ENCODE peak calls at places on chromosomes 13 and 19, in six cellular contexts. B, C, N, K, S and I are unnamed samples.

GRCh38 chr13:38147050-38147449 is 202.6 kb upstream of the UFM1 start:
- DNase-seq in K (no peak), N (no peak), B (no peak), C (no peak), S (no peak), I (no peak)

GRCh38 chr19:54480048-54480447 is 7.0 kb upstream of the CDC42EP5 start:
- DNase-seq in K (no peak), B (no peak), S (no peak), N (no peak), C (no peak), I (no peak)

GRCh38 chr13:99154064-99154463 is 46.6 kb upstream of the UBAC2 start:
- DNase-seq in K (no peak), N (no peak), C (no peak), B (no peak), S (no peak), I (no peak)

GRCh38 chr13:97496511-97496910 is 62.5 kb downstream of the RAP2A start:
- DNase-seq in C (no peak), K (no peak), N (no peak), B (no peak), S (no peak), I (no peak)

GRCh38 chr13:80873589-80873988 is 532.7 kb upstream of the SPRY2 start:
- DNase-seq in K (no peak), C (no peak), S (no peak), N (no peak), B (no peak), I (no peak)

GRCh38 chr13:67238277-67238859 is 8.2 kb upstream of the PCDH9 start:
- DNase-seq in K (no peak), B (no peak), N (peak), S (no peak), C (no peak), I (no peak)

GRCh38 chr19:48415395-48415794 is 21.9 kb downstream of the GRIN2D start:
- DNase-seq in C (no peak), S (no peak), N (peak), K (peak), B (peak), I (peak)

GRCh38 chr13:73939603-73940002 is 194.6 kb downstream of the KLF12 start:
- DNase-seq in B (no peak), S (no peak), K (no peak), C (no peak), N (no peak), I (no peak)

GRCh38 chr13:102033316-102033715 is 368.5 kb downstream of the FGF14 start:
- DNase-seq in N (no peak), B (no peak), C (no peak), K (no peak), S (no peak), I (no peak)

GRCh38 chr19:28067882-28068281 is 1145.1 kb downstream of the UQCRFS1 start:
- DNase-seq in N (no peak), K (no peak), B (no peak), C (no peak), S (no peak), I (no peak)

GRCh38 chr13:65725001-65725400 is 1505.1 kb downstream of the PCDH9 start:
- DNase-seq in B (no peak), C (no peak), K (no peak), S (no peak), N (peak), I (no peak)

GRCh38 chr13:23067129-23067528 is 113.7 kb upstream of the SGCG start:
- DNase-seq in S (no peak), N (no peak), K (no peak), B (no peak), C (no peak), I (no peak)

GRCh38 chr13:65606622-65607021 is 1623.5 kb downstream of the PCDH9 start:
- DNase-seq in S (no peak), N (peak), B (no peak), C (no peak), K (no peak), I (no peak)

GRCh38 chr13:60090579-60090978 is 73.1 kb downstream of the DIAPH3 start:
- DNase-seq in C (no peak), K (no peak), N (peak), S (no peak), B (no peak), I (no peak)

GRCh38 chr13:75803982-75804381 is 167.9 kb downstream of the LMO7 start:
- DNase-seq in K (no peak), N (no peak), B (no peak), C (no peak), S (no peak), I (no peak)

GRCh38 chr13:101695870-101696516 is 243.5 kb downstream of the ITGBL1 start:
- DNase-seq in N (no peak), K (peak), B (no peak), C (no peak), S (no peak), I (no peak)

GRCh38 chr13:77300176-77301141 is 26.4 kb downstream of the MYCBP2 start:
- DNase-seq in K (no peak), C (peak), S (no peak), B (no peak), N (peak), I (no peak)

GRCh38 chr13:67771106-67771505 is 541.0 kb upstream of the PCDH9 start:
- DNase-seq in C (no peak), S (no peak), K (no peak), B (no peak), N (no peak), I (no peak)

GRCh38 chr13:42211704-42212103 is 60.2 kb upstream of the AKAP11 start:
- DNase-seq in C (no peak), S (no peak), B (no peak), K (no peak), N (peak), I (no peak)

GRCh38 chr19:16571689-16572331 is 405 bp downstream of the SLC35E1 start:
- DNase-seq in S (no peak), B (no peak), K (no peak), C (no peak), N (peak), I (no peak)

GRCh38 chr13:49690133-49690989 is 925 bp downstream of the EBPL start:
- DNase-seq in B (no peak), K (peak), N (peak), S (no peak), C (peak), I (no peak)

GRCh38 chr13:23488442-23488841 is 54.9 kb upstream of the SACS start:
- DNase-seq in N (peak), C (no peak), K (no peak), B (peak), S (no peak), I (no peak)

GRCh38 chr13:102799544-102800144 is 725 bp downstream of the BIVM start:
- DNase-seq in N (peak), C (peak), K (no peak), B (no peak), S (no peak), I (no peak)

GRCh38 chr13:34942732-34943674 is 933 bp downstream of the NBEA start:
- DNase-seq in K (no peak), S (peak), N (no peak), C (peak), B (no peak), I (peak)

GRCh38 chr13:44575741-44576395 is at the start of gene TSC22D1:
- DNase-seq in S (peak), K (peak), B (no peak), C (peak), N (peak), I (no peak)

GRCh38 chr19:7224205-7224833 is 69.9 kb downstream of the INSR start:
- DNase-seq in S (peak), K (peak), C (no peak), B (peak), N (peak), I (no peak)

GRCh38 chr19:41626877-41627276 is at the start of gene CEACAM4:
- DNase-seq in S (no peak), C (no peak), N (no peak), B (no peak), K (peak), I (no peak)

GRCh38 chr19:55258476-55258827 is 365 bp downstream of the PPP6R1 start:
- DNase-seq in B (peak), K (no peak), S (no peak), C (no peak), N (no peak), I (no peak)

GRCh38 chr19:3366104-3366760 is at the start of gene NFIC:
- DNase-seq in S (peak), C (no peak), B (peak), N (peak), K (peak), I (peak)

GRCh38 chr19:55641376-55642152 is 762 bp downstream of the ZNF580 start:
- DNase-seq in K (no peak), B (no peak), S (no peak), C (peak), N (peak), I (no peak)

GRCh38 chr13:72692884-72693514 is 34.4 kb downstream of the MZT1 start:
- DNase-seq in S (no peak), K (no peak), B (no peak), C (no peak), N (no peak), I (no peak)

GRCh38 chr19:34459614-34460013 is 21.9 kb upstream of the WTIP start:
- DNase-seq in K (no peak), S (no peak), N (no peak), B (no peak), C (no peak), I (no peak)

GRCh38 chr19:34269968-34270621 is 15.7 kb downstream of the GARRE1 start:
- DNase-seq in C (no peak), K (peak), S (peak), B (peak), N (peak), I (no peak)

GRCh38 chr13:66974889-66975288 is 255.2 kb downstream of the PCDH9 start:
- DNase-seq in B (no peak), C (no peak), S (no peak), N (no peak), K (no peak), I (no peak)

GRCh38 chr13:54980651-54981050 is 1952.0 kb downstream of the OLFM4 start:
- DNase-seq in C (no peak), S (no peak), N (no peak), K (no peak), B (no peak), I (no peak)

GRCh38 chr13:97385854-97386253 is 48.1 kb upstream of the RAP2A start:
- DNase-seq in N (no peak), K (no peak), C (no peak), B (no peak), S (no peak), I (no peak)

GRCh38 chr13:52617070-52618060 is 24.9 kb upstream of the HNRNPA1L2 start:
- DNase-seq in N (peak), C (peak), S (peak), B (peak), K (peak), I (peak)
- TF ChIP-seq POLR2A in N (peak), C (peak), S (no peak), B (peak), K (no peak), I (no peak)

GRCh38 chr19:18647371-18647767 is 10.5 kb downstream of the KLHL26 start:
- DNase-seq in N (no peak), B (no peak), C (no peak), S (no peak), K (no peak), I (no peak)
- TF ChIP-seq CTCF in N (no peak), B (no peak), C (no peak), S (no peak), K (no peak), I (no peak)

GRCh38 chr19:8245869-8246835 is 37.0 kb downstream of the CERS4 start:
- DNase-seq in N (no peak), B (no peak), S (no peak), K (no peak), C (no peak), I (no peak)
- TF ChIP-seq POLR2A in N (no peak), B (no peak), S (no peak), K (no peak), C (no peak), I (no peak)

DNA sequence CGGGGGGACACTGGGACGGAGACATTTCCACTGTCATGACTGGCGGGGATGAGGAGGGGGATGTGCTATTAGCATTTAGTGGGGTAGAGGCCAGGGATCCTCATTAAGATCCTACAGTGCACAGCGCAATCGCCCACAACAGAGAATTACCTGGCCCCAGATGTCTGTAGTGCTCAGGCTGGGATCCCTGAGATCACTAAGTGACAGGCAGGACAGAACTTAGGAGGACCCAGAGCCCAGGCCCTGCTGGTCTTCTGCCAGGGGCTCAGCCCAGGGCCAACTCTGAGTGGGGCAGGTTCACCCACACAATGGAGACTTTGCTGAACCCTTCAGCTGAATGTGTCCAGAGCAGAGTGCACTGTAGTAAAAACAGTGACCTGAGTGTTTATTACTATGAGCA is 4.6 kb downstream of the RANBP3 start:
- DNase-seq in S (no peak), N (no peak), B (no peak), C (no peak), K (no peak), I (no peak)
- TF ChIP-seq CTCF in S (no peak), N (no peak), B (no peak), C (no peak), K (no peak), I (no peak)

GRCh38 chr19:51983361-51983760 is 3.3 kb downstream of the ZNF350 start:
- DNase-seq in K (no peak), S (no peak), N (no peak), C (no peak), B (no peak), I (no peak)

DNA sequence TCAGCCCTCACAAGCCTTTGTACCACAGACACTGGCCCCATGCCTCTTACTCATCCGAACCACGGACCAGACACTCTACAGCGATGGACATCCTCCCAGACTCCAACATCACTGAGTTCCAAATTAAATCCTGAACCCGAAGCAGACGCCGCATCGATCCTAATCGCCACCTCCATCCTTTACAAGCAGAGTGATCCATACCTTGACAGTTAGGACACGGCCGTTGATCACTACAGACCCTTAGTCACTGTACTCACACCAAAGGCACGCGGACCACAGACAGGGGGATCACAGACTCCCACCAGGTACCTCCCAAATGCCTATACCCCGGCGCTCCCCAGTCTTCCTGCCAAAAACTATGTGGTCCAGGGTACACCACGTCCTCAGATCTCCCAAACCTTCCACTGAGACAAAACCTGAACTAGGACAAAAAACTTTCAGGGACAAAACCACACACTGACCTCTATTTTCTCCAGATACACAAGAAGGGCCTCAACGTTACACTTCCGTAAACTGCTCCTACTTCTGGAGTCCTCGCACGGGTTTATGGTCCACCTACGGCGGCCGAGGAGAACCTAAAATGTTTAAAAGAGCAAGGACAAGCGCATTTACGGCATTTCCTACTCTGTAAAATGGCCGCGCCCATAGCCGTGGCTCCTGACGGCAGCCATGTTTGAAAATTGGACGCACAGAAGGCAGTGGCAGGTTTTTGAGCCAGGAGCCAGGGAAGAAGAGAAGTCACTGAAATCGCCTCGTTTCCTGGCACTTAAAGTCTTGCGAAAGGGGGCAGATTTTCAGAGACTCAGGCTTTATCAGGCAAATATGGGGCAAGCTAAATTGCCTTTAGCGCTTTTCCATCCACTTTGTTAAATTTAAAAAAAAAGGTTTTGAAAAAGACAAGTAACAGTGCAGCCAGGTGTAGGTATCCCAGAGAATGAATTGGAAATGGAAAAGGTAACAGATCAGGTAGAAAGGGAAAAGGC is at the start of gene ZNF350:
- DNase-seq in C (peak), K (peak), S (peak), B (peak), N (peak), I (peak)
- TF ChIP-seq POLR2A in C (no peak), K (peak), S (peak), B (no peak), N (peak), I (no peak)

GRCh38 chr19:39181500-39182173 is 15.1 kb upstream of the NCCRP1 start:
- DNase-seq in S (no peak), B (no peak), C (no peak), N (no peak), K (no peak), I (no peak)

GRCh38 chr19:39186391-39186790 is 10.4 kb upstream of the NCCRP1 start:
- DNase-seq in S (no peak), C (no peak), B (no peak), K (no peak), N (no peak), I (no peak)

GRCh38 chr19:39180749-39181148 is 16.0 kb upstream of the NCCRP1 start:
- DNase-seq in C (no peak), K (no peak), N (no peak), B (no peak), S (no peak), I (no peak)

GRCh38 chr19:39182174-39182505 is 14.6 kb upstream of the NCCRP1 start:
- DNase-seq in C (no peak), K (no peak), B (no peak), S (no peak), N (no peak), I (no peak)

GRCh38 chr19:39183100-39183499 is 13.7 kb upstream of the NCCRP1 start:
- DNase-seq in N (no peak), C (no peak), K (no peak), S (no peak), B (no peak), I (no peak)
- TF ChIP-seq CTCF in N (no peak), C (no peak), K (no peak), S (no peak), B (no peak), I (no peak)

GRCh38 chr13:93217701-93218100 is 8.9 kb upstream of the GPC6 start:
- DNase-seq in B (no peak), C (no peak), K (no peak), N (no peak), S (no peak), I (no peak)

GRCh38 chr13:93220073-93220472 is 6.5 kb upstream of the GPC6 start:
- DNase-seq in B (no peak), C (no peak), S (no peak), K (no peak), N (no peak), I (no peak)

GRCh38 chr13:93218583-93218982 is 8.0 kb upstream of the GPC6 start:
- DNase-seq in N (peak), S (no peak), B (no peak), K (no peak), C (no peak), I (no peak)

GRCh38 chr13:93216122-93216521 is 10.5 kb upstream of the GPC6 start:
- DNase-seq in S (no peak), K (no peak), N (no peak), B (no peak), C (no peak), I (no peak)
- TF ChIP-seq POLR2A in S (no peak), K (no peak), N (no peak), B (no peak), C (no peak), I (no peak)

GRCh38 chr19:51602189-51602854 is 27.9 kb downstream of the SIGLEC5 start:
- DNase-seq in K (no peak), B (no peak), S (no peak), N (no peak), C (no peak), I (no peak)
- TF ChIP-seq CTCF in K (no peak), B (no peak), S (no peak), N (no peak), C (no peak), I (no peak)

DNA sequence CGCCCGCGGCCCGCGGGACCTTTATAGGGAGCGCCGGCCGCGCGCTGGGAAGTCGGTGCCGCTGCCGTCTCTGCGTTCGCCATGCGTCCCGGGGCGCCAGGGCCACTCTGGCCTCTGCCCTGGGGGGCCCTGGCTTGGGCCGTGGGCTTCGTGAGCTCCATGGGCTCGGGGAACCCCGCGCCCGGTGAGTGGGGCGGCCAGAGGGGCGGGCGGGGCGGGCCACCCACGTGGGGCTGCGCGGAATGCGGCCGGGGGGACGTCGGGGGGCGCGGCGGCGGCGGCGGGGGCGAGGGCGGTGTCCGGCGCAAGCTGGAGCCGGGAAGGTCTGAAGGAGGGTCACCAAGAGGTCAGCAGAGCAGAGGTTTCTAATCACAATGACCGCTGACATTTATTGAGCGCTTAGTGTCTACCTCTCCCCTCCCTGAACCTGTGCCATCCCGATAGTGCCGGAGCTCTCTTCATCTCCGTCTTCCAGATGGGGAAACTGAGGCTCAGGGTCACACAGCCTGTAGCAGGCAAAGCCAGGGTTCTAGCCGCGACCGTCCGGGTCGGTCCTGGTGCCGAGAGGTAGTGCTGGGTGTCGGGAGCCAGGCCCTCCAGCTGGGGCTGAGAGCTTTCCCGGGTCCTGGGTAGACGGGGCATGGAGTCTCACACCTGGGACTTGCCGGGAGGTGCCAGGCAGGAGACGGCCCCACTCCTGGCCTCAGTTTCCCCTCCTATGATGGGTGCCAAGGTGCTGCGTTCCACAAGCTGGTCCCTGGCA is at the start of gene FSTL3:
- DNase-seq in C (peak), B (no peak), S (peak), K (no peak), N (no peak), I (peak)
- TF ChIP-seq POLR2A in C (peak), B (no peak), S (peak), K (peak), N (peak), I (peak)